ENCODE peak calls at places on chromosomes 7 and 10, in five cellular contexts. I is adrenal gland; Z is keratinocyte; G is CD8-positive, alpha-beta memory T cell; U is astrocyte. V is an unnamed sample. For H3K4me1, the result is how much of the 10 kb centered on the place peaks cover.

GRCh38 chr7:1847260-1848001 is 177.4 kb downstream of the ELFN1 start:
- DNase-seq in U (no peak), I (peak), Z (no peak), G (no peak), V (peak)

GRCh38 chr7:95180-95862 is 97.0 kb upstream of the FAM20C start:
- DNase-seq in U (peak), I (no peak), Z (no peak), G (no peak), V (no peak)

GRCh38 chr7:150406565-150407421 is 27.7 kb downstream of the ZNF775 start:
- DNase-seq in I (peak), Z (no peak), U (no peak), G (peak), V (no peak)

GRCh38 chr7:28623863-28624262 is 211.5 kb downstream of the CREB5 start:
- DNase-seq in U (no peak), Z (no peak), I (no peak), G (no peak), V (no peak)

GRCh38 chr7:131471605-131472004 is 84.8 kb downstream of the PODXL start:
- DNase-seq in I (no peak), Z (no peak), U (no peak), G (no peak), V (no peak)

GRCh38 chr10:65501259-65501658 is 1424.6 kb upstream of the LRRTM3 start:
- DNase-seq in G (no peak), U (no peak), Z (no peak), I (no peak), V (no peak)

GRCh38 chr7:30869794-30870491 is 41.7 kb upstream of the AQP1 start:
- DNase-seq in G (no peak), I (peak), Z (no peak), U (peak), V (peak)

GRCh38 chr10:129093641-129094040 is 373.4 kb upstream of the MGMT start:
- DNase-seq in Z (no peak), U (no peak), I (no peak), G (no peak), V (no peak)

GRCh38 chr10:112289373-112290053 is 6.3 kb downstream of the TECTB start:
- DNase-seq in I (no peak), U (no peak), Z (no peak), G (no peak), V (no peak)

GRCh38 chr10:108424656-108425055 is 1260.2 kb upstream of the SORCS1 start:
- DNase-seq in U (peak), Z (no peak), G (no peak), I (no peak), V (no peak)

GRCh38 chr7:98879198-98879988 is 1.1 kb downstream of the TRRAP start:
- DNase-seq in G (peak), Z (peak), I (peak), U (no peak), V (no peak)

GRCh38 chr7:19408821-19409220 is 263.6 kb upstream of the FERD3L start:
- DNase-seq in Z (no peak), G (no peak), I (no peak), U (no peak), V (no peak)

GRCh38 chr10:52351911-52352310 is 37.8 kb downstream of the DKK1 start:
- DNase-seq in Z (no peak), I (no peak), G (no peak), U (peak), V (no peak)

GRCh38 chr7:24825315-24825917 is 68.2 kb upstream of the GSDME start:
- DNase-seq in G (no peak), U (no peak), Z (no peak), I (no peak), V (no peak)

GRCh38 chr10:124827474-124827873 is 25.9 kb downstream of the ABRAXAS2 start:
- DNase-seq in G (no peak), Z (no peak), U (no peak), I (no peak), V (no peak)

GRCh38 chr10:43872644-43873043 is 224.0 kb upstream of the ZNF32 start:
- DNase-seq in U (no peak), I (no peak), Z (no peak), G (no peak), V (no peak)

GRCh38 chr7:1886361-1887064 is 216.4 kb downstream of the ELFN1 start:
- DNase-seq in G (no peak), I (no peak), Z (no peak), U (no peak), V (peak)

GRCh38 chr10:122854648-122855047 is 9.0 kb upstream of the CUZD1 start:
- DNase-seq in I (no peak), U (peak), G (no peak), Z (no peak), V (no peak)

GRCh38 chr10:51707821-51708424 is 8.5 kb upstream of the CSTF2T start:
- DNase-seq in I (no peak), U (no peak), Z (no peak), G (no peak), V (no peak)

GRCh38 chr7:158885624-158886023 is 29.3 kb downstream of the DYNC2I1 start:
- DNase-seq in Z (no peak), U (no peak), G (no peak), I (no peak), V (no peak)

GRCh38 chr7:140342732-140343514 is 55.4 kb downstream of the SLC37A3 start:
- DNase-seq in U (peak), I (peak), G (no peak), Z (no peak), V (peak)

GRCh38 chr7:131607291-131608111 is 51.1 kb upstream of the PODXL start:
- DNase-seq in G (no peak), I (no peak), U (no peak), Z (no peak), V (no peak)

GRCh38 chr7:125430013-125430412 is 500.4 kb upstream of the POT1 start:
- DNase-seq in U (no peak), I (no peak), Z (no peak), G (no peak), V (no peak)

GRCh38 chr10:121927361-121927840 is 430 bp downstream of the ATE1 start:
- DNase-seq in Z (no peak), U (peak), I (peak), G (peak), V (peak)

GRCh38 chr10:44958196-44958896 is 1.3 kb upstream of the RASSF4 start:
- DNase-seq in G (no peak), Z (no peak), U (peak), I (peak), V (no peak)

GRCh38 chr7:105623378-105623777 is 42.1 kb upstream of the EFCAB10 start:
- DNase-seq in U (no peak), I (no peak), Z (no peak), G (no peak), V (no peak)

GRCh38 chr10:75137533-75138438 is 26.3 kb downstream of the SAMD8 start:
- DNase-seq in U (peak), Z (no peak), I (peak), G (no peak), V (no peak)

GRCh38 chr10:68242051-68242450 is 10.1 kb upstream of the ATOH7 start:
- DNase-seq in I (no peak), G (no peak), U (peak), Z (no peak), V (no peak)

GRCh38 chr7:48505061-48505460 is 333.8 kb downstream of the ABCA13 start:
- DNase-seq in U (no peak), Z (no peak), G (no peak), I (no peak), V (no peak)

GRCh38 chr7:107865956-107866775 is 24.8 kb upstream of the DLD start:
- DNase-seq in I (no peak), Z (no peak), U (no peak), G (no peak), V (no peak)

GRCh38 chr7:117941138-117941810 is 68.0 kb upstream of the CTTNBP2 start:
- DNase-seq in G (no peak), I (no peak), U (no peak), Z (no peak), V (no peak)

DNA sequence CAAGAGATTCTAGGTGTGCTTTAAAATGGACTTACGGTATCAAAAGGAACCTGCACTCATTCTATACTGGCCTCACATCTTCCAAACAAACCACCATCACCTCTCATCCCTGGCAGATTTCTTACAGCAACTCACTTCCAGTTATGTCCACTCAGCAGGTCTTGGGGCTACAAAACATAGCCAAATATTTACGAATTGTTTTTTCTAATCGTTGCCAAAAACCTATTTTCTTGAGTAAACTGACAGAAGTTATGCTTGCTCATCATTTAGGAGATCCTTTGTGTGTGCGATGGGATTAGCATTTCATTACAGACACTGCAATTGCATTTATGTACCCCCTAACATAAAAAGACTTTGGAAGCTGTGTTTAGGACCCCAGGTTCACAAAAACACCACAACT is 2.7 kb downstream of the KCNMA1 start:
- DNase-seq in U (no peak), Z (no peak), G (no peak), I (no peak), V (no peak)
- H3K27ac ChIP-seq in U (no peak), Z (no peak), G (no peak), I (no peak), V (no peak)

GRCh38 chr7:127943541-127944521 is 87.4 kb downstream of the LRRC4 start:
- DNase-seq in Z (no peak), U (peak), I (no peak), G (no peak), V (peak)
- H3K4me1 ChIP-seq in Z (under half), U (under half), I (under half), G (under half), V (under half)

GRCh38 chr10:101067356-101068083 is 5.7 kb downstream of the KAZALD1 start:
- DNase-seq in U (peak), I (peak), Z (no peak), G (peak), V (peak)

GRCh38 chr10:101066146-101066889 is 4.5 kb downstream of the KAZALD1 start:
- DNase-seq in Z (no peak), G (no peak), I (peak), U (no peak), V (peak)

GRCh38 chr10:101065479-101066145 is 3.8 kb downstream of the KAZALD1 start:
- DNase-seq in Z (no peak), I (no peak), U (no peak), G (no peak), V (no peak)

GRCh38 chr10:101064415-101065030 is 2.7 kb downstream of the KAZALD1 start:
- DNase-seq in U (no peak), G (no peak), I (no peak), Z (no peak), V (no peak)

GRCh38 chr10:101066890-101067355 is 5.1 kb downstream of the KAZALD1 start:
- DNase-seq in G (no peak), I (no peak), Z (no peak), U (no peak), V (peak)
- H3K27ac ChIP-seq in G (peak), I (no peak), Z (no peak), U (no peak), V (peak)

GRCh38 chr10:79266092-79266491 is 81.2 kb upstream of the PPIF start:
- DNase-seq in U (no peak), G (no peak), I (no peak), Z (no peak), V (no peak)
- H3K4me1 ChIP-seq in U (under half), G (under half), I (half or more), Z (under half), V (under half)

GRCh38 chr7:50450691-50451051 is 521 bp upstream of the FIGNL1 start:
- DNase-seq in U (no peak), I (peak), G (no peak), Z (no peak), V (peak)
- H3K27ac ChIP-seq in U (no peak), I (peak), G (peak), Z (peak), V (no peak)